ENCODE peak calls at places on chromosomes 1 and 21, in four cellular contexts. U, N, T and I are unnamed samples.

GRCh38 chr1:8070381-8070811 is 44.3 kb upstream of the ERRFI1 start:
- DNase-seq in U (peak), T (peak), N (no peak), I (no peak)

GRCh38 chr1:8603220-8603616 is 214.2 kb downstream of the RERE start:
- DNase-seq in N (no peak), U (no peak), T (no peak), I (no peak)

GRCh38 chr1:119147626-119148180 is 7.2 kb upstream of the WARS2 start:
- DNase-seq in U (no peak), T (no peak), N (no peak), I (no peak)

GRCh38 chr21:38645282-38645681 is 147.0 kb upstream of the ERG start:
- DNase-seq in U (no peak), T (no peak), N (no peak), I (no peak)

GRCh38 chr1:59310527-59310926 is 13.6 kb downstream of the FGGY start:
- DNase-seq in N (no peak), T (no peak), U (no peak), I (no peak)

GRCh38 chr1:2590233-2591141 is 3.9 kb downstream of the PRXL2B start:
- DNase-seq in T (no peak), N (no peak), U (no peak), I (no peak)

GRCh38 chr1:108897865-108898720 is 21.3 kb downstream of the GPSM2 start:
- DNase-seq in T (peak), U (peak), N (peak), I (peak)

GRCh38 chr1:116365353-116365780 is 7.7 kb upstream of the ATP1A1 start:
- DNase-seq in N (no peak), U (no peak), T (no peak), I (no peak)

GRCh38 chr1:94958081-94958480 is 31.2 kb upstream of the CNN3 start:
- DNase-seq in N (no peak), T (no peak), U (no peak), I (no peak)

GRCh38 chr1:85048296-85049064 is at the start of gene MCOLN3:
- DNase-seq in U (peak), T (peak), N (no peak), I (peak)

GRCh38 chr1:17427696-17428660 is 11.5 kb downstream of the RCC2 start:
- DNase-seq in T (no peak), U (no peak), N (no peak), I (no peak)

GRCh38 chr1:183583466-183583865 is 6.8 kb downstream of the NCF2 start:
- DNase-seq in U (no peak), T (no peak), N (no peak), I (no peak)

GRCh38 chr1:214581785-214582184 is 21.2 kb upstream of the CENPF start:
- DNase-seq in T (no peak), N (no peak), U (no peak), I (no peak)

GRCh38 chr1:20074725-20075171 is 4.8 kb downstream of the PLA2G5 start:
- DNase-seq in T (no peak), U (no peak), N (no peak), I (no peak)

GRCh38 chr1:160768295-160768657 is 27.7 kb upstream of the LY9 start:
- DNase-seq in T (peak), N (peak), U (no peak), I (peak)

GRCh38 chr21:45590726-45591618 is 48.7 kb upstream of the SLC19A1 start:
- DNase-seq in N (peak), T (peak), U (no peak), I (no peak)

GRCh38 chr1:6557597-6557996 is 2.5 kb downstream of the TAS1R1 start:
- DNase-seq in U (no peak), N (no peak), T (no peak), I (no peak)

GRCh38 chr1:223535261-223535778 is 130.2 kb downstream of the CAPN8 start:
- DNase-seq in N (no peak), U (no peak), T (no peak), I (no peak)

GRCh38 chr1:172742599-172743500 is 83.9 kb downstream of the FASLG start:
- DNase-seq in U (peak), T (peak), N (peak), I (peak)

GRCh38 chr1:113565621-113566020 is 175.3 kb downstream of the MAGI3 start:
- DNase-seq in T (no peak), N (no peak), U (no peak), I (no peak)
- H3K4me2 ChIP-seq in T (no peak), N (no peak), U (no peak), I (no peak)

GRCh38 chr1:230361941-230362340 is 64.2 kb downstream of the PGBD5 start:
- DNase-seq in T (no peak), U (no peak), N (no peak), I (no peak)

GRCh38 chr1:230356190-230356589 is 69.9 kb downstream of the PGBD5 start:
- DNase-seq in T (no peak), N (no peak), U (no peak), I (no peak)

GRCh38 chr1:230362949-230363348 is 63.2 kb downstream of the PGBD5 start:
- DNase-seq in T (no peak), N (no peak), U (no peak), I (no peak)

GRCh38 chr1:230356869-230357778 is 69.0 kb downstream of the PGBD5 start:
- DNase-seq in U (no peak), N (no peak), T (no peak), I (no peak)

GRCh38 chr1:230359992-230360391 is 66.1 kb downstream of the PGBD5 start:
- DNase-seq in U (peak), N (no peak), T (no peak), I (no peak)
- H3K4me2 ChIP-seq in U (no peak), N (no peak), T (no peak), I (no peak)

GRCh38 chr1:1065265-1065939 is 8.7 kb downstream of the RNF223 start:
- DNase-seq in N (no peak), T (no peak), U (no peak), I (no peak)

GRCh38 chr1:1067284-1068076 is 6.6 kb downstream of the RNF223 start:
- DNase-seq in U (no peak), N (no peak), T (no peak), I (no peak)

GRCh38 chr1:1068374-1069060 is 5.6 kb downstream of the RNF223 start:
- DNase-seq in U (peak), T (peak), N (peak), I (peak)

GRCh38 chr1:1068077-1068373 is 6.1 kb downstream of the RNF223 start:
- DNase-seq in N (no peak), T (no peak), U (no peak), I (no peak)

GRCh38 chr1:1066403-1067283 is 7.5 kb downstream of the RNF223 start:
- DNase-seq in U (no peak), T (no peak), N (no peak), I (no peak)
- H3K4me2 ChIP-seq in U (no peak), T (no peak), N (no peak), I (no peak)

GRCh38 chr1:31376374-31377134 is 3.7 kb upstream of the FABP3 start:
- DNase-seq in U (peak), T (peak), N (no peak), I (no peak)
- H3K4me2 ChIP-seq in U (no peak), T (peak), N (no peak), I (no peak)

GRCh38 chr1:202639500-202639899 is 70.8 kb downstream of the SYT2 start:
- DNase-seq in T (no peak), N (no peak), U (no peak), I (no peak)

GRCh38 chr1:202644219-202645096 is 65.8 kb downstream of the SYT2 start:
- DNase-seq in U (no peak), T (peak), N (no peak), I (no peak)

GRCh38 chr1:202643397-202644218 is 66.6 kb downstream of the SYT2 start:
- DNase-seq in U (peak), N (no peak), T (peak), I (no peak)

GRCh38 chr1:202642619-202643291 is 67.5 kb downstream of the SYT2 start:
- DNase-seq in N (no peak), U (no peak), T (peak), I (no peak)

GRCh38 chr1:202642212-202642611 is 68.0 kb downstream of the SYT2 start:
- DNase-seq in T (no peak), U (no peak), N (no peak), I (no peak)
- H3K4me2 ChIP-seq in T (peak), U (peak), N (no peak), I (peak)

GRCh38 chr1:43930168-43930948 is 3.2 kb upstream of the ARTN start:
- DNase-seq in U (no peak), T (peak), N (peak), I (peak)

GRCh38 chr1:43932786-43933385 is 715 bp upstream of the ARTN start:
- DNase-seq in U (no peak), T (no peak), N (no peak), I (no peak)

GRCh38 chr1:43933386-43934278 is at the start of gene ARTN:
- DNase-seq in N (no peak), T (peak), U (peak), I (no peak)

GRCh38 chr1:43930949-43931275 is 2.7 kb upstream of the ARTN start:
- DNase-seq in U (no peak), T (no peak), N (no peak), I (no peak)

GRCh38 chr1:43931711-43932660 is 1.6 kb upstream of the ARTN start:
- DNase-seq in N (no peak), T (no peak), U (no peak), I (peak)
- H3K4me2 ChIP-seq in N (no peak), T (peak), U (no peak), I (no peak)

GRCh38 chr1:64923294-64923718 is 43.0 kb downstream of the JAK1 start:
- DNase-seq in U (no peak), T (no peak), N (no peak), I (no peak)
- H3K4me2 ChIP-seq in U (no peak), T (no peak), N (no peak), I (no peak)

GRCh38 chr1:114508386-114508898 is 2.6 kb downstream of the TRIM33 start:
- DNase-seq in T (no peak), N (no peak), U (no peak), I (no peak)

GRCh38 chr1:114505148-114505561 is 5.8 kb downstream of the TRIM33 start:
- DNase-seq in T (no peak), U (peak), N (no peak), I (no peak)

GRCh38 chr1:114509596-114510234 is 1.3 kb downstream of the TRIM33 start:
- DNase-seq in U (no peak), N (peak), T (no peak), I (no peak)

GRCh38 chr1:114502080-114502479 is 8.9 kb downstream of the TRIM33 start:
- DNase-seq in U (no peak), T (no peak), N (no peak), I (no peak)

GRCh38 chr1:114504023-114504422 is 7.0 kb downstream of the TRIM33 start:
- DNase-seq in T (no peak), N (no peak), U (no peak), I (no peak)
- H3K4me2 ChIP-seq in T (no peak), N (no peak), U (no peak), I (no peak)

GRCh38 chr1:230422221-230422981 is 3.7 kb downstream of the PGBD5 start:
- DNase-seq in U (no peak), T (peak), N (no peak), I (no peak)
- H3K4me2 ChIP-seq in U (no peak), T (peak), N (no peak), I (no peak)

GRCh38 chr1:27349784-27350672 is 8.2 kb downstream of the SYTL1 start:
- DNase-seq in N (no peak), T (peak), U (peak), I (peak)
- H3K4me2 ChIP-seq in N (no peak), T (peak), U (peak), I (peak)